ENCODE peak calls at places on chromosomes 4 and X, in six cellular contexts. U is tibial artery, A is cardiac muscle cell, O is H9, J is right cardiac atrium, T is psoas muscle. D is an unnamed sample. For H3K4me1, the result is how much of the 10 kb centered on the place peaks cover.

GRCh38 chr4:68349361-68350360 is at the start of gene YTHDC1:
- DNase-seq in J (peak), O (peak), T (peak), A (peak), U (peak), D (peak)

GRCh38 chrX:43121637-43122036 is 343.7 kb upstream of the PPP1R2C start:
- DNase-seq in T (no peak), A (no peak), U (no peak), O (no peak), J (no peak), D (no peak)

GRCh38 chr4:6331018-6331417 is 61.4 kb downstream of the WFS1 start:
- DNase-seq in O (peak), U (no peak), T (no peak), J (no peak), A (no peak), D (no peak)

GRCh38 chr4:107780665-107781064 is 44.1 kb upstream of the SGMS2 start:
- DNase-seq in A (no peak), J (no peak), O (no peak), U (no peak), T (no peak), D (no peak)

GRCh38 chrX:6228720-6229119 is at the start of gene NLGN4X:
- DNase-seq in J (no peak), A (peak), O (peak), T (no peak), U (no peak), D (no peak)

GRCh38 chr4:23388259-23388658 is 501.6 kb downstream of the PPARGC1A start:
- DNase-seq in J (peak), O (no peak), A (no peak), U (no peak), T (no peak), D (no peak)

GRCh38 chr4:147816382-147817254 is 84.7 kb downstream of the ARHGAP10 start:
- DNase-seq in J (no peak), A (no peak), O (no peak), T (no peak), U (peak), D (no peak)

GRCh38 chrX:141220342-141221008 is 21.8 kb downstream of the SPANXC start:
- DNase-seq in A (no peak), J (no peak), U (no peak), O (no peak), T (no peak), D (no peak)

GRCh38 chr4:38314663-38315062 is 349.3 kb upstream of the KLF3 start:
- DNase-seq in U (no peak), O (no peak), J (no peak), T (no peak), A (no peak), D (peak)

GRCh38 chr4:1413687-1414479 is 7.6 kb upstream of the NKX1-1 start:
- DNase-seq in J (no peak), U (no peak), A (no peak), T (no peak), O (peak), D (peak)

GRCh38 chrX:70030242-70030823 is 19.4 kb downstream of the AWAT2 start:
- DNase-seq in O (peak), U (no peak), J (no peak), T (no peak), A (peak), D (peak)

GRCh38 chr4:83269256-83269655 is 15.3 kb downstream of the COQ2 start:
- DNase-seq in O (no peak), A (no peak), U (no peak), J (no peak), T (no peak), D (no peak)

GRCh38 chr4:102318526-102318925 is 26.8 kb downstream of the SLC39A8 start:
- DNase-seq in T (no peak), J (no peak), A (no peak), U (no peak), O (no peak), D (no peak)

GRCh38 chr4:98601719-98602118 is 56.7 kb downstream of the TSPAN5 start:
- DNase-seq in U (no peak), T (no peak), J (no peak), O (no peak), A (no peak), D (no peak)

GRCh38 chr4:6362243-6362885 is 92.7 kb downstream of the WFS1 start:
- DNase-seq in T (no peak), O (no peak), U (no peak), J (no peak), A (no peak), D (no peak)

GRCh38 chr4:122700178-122700725 is 32.3 kb upstream of the BBS12 start:
- DNase-seq in J (peak), O (no peak), A (peak), T (no peak), U (no peak), D (no peak)

GRCh38 chr4:101597204-101597603 is 193.3 kb upstream of the BANK1 start:
- DNase-seq in A (no peak), O (no peak), J (no peak), U (no peak), T (no peak), D (no peak)

GRCh38 chr4:6641164-6641970 is 882 bp downstream of the MRFAP1 start:
- DNase-seq in A (peak), T (peak), U (peak), O (no peak), J (peak), D (peak)

GRCh38 chr4:17510582-17510981 is 1.3 kb downstream of the QDPR start:
- DNase-seq in U (no peak), A (no peak), O (no peak), J (no peak), T (no peak), D (no peak)

GRCh38 chrX:123422875-123423274 is 238.8 kb downstream of the GRIA3 start:
- DNase-seq in A (peak), J (peak), O (no peak), T (no peak), U (no peak), D (no peak)

GRCh38 chr4:41039312-41039711 is 175.0 kb downstream of the APBB2 start:
- DNase-seq in O (no peak), J (no peak), A (no peak), U (no peak), T (no peak), D (no peak)

GRCh38 chr4:177937051-177937450 is 494.8 kb upstream of the AGA start:
- DNase-seq in O (no peak), U (no peak), T (no peak), J (no peak), A (no peak), D (no peak)

GRCh38 chrX:36986231-36986630 is 21.9 kb upstream of the FAM47C start:
- DNase-seq in U (no peak), A (no peak), J (no peak), O (peak), T (no peak), D (no peak)

GRCh38 chr4:110702326-110702725 is 79.4 kb upstream of the PITX2 start:
- DNase-seq in J (no peak), O (no peak), U (no peak), T (no peak), A (no peak), D (no peak)

GRCh38 chrX:47247206-47247998 is 14.6 kb downstream of the USP11 start:
- DNase-seq in O (no peak), J (no peak), A (no peak), T (no peak), U (no peak), D (no peak)

GRCh38 chrX:1751781-1752180 is 136.9 kb downstream of the ASMT start:
- DNase-seq in T (no peak), J (no peak), O (no peak), A (no peak), U (no peak), D (no peak)

GRCh38 chrX:84047339-84047738 is 140.7 kb downstream of the RPS6KA6 start:
- DNase-seq in T (no peak), U (no peak), A (no peak), O (peak), J (no peak), D (no peak)

GRCh38 chrX:38816158-38816557 is 14.9 kb downstream of the MID1IP1 start:
- DNase-seq in T (no peak), J (no peak), O (no peak), A (no peak), U (no peak), D (no peak)

GRCh38 chr4:86959588-86960500 is 25.0 kb downstream of the AFF1 start:
- DNase-seq in U (no peak), A (peak), J (no peak), O (peak), T (no peak), D (no peak)
- H3K4me1 ChIP-seq in U (under half), A (under half), J (under half), O (under half), T (under half), D (half or more)

DNA sequence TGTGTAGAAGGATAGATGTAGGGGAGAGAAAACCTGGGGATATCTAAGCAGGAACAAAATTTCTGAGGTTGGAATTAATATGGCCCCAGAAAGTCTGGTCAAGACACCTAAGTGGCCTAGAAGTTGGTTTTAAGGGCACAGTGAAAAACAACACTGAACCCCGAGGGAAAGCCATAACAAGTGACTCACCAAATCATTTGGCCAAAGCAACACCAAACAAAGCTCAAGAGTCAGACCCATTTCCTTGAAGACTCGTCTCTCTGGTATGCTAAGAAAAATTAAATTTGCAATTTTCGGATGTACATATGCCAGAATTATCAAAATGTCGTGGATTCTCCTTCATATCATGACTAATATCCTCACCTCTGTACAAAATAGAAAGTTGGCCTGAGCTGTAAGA is 162.9 kb downstream of the SMIM20 start:
- DNase-seq in J (no peak), A (no peak), T (no peak), O (no peak), U (no peak), D (no peak)
- H3K4me1 ChIP-seq in J (under half), A (under half), T (under half), O (under half), U (under half), D (under half)

GRCh38 chrX:107734646-107735045 is 40.9 kb downstream of the TSC22D3 start:
- DNase-seq in O (no peak), J (no peak), A (no peak), T (no peak), U (no peak), D (no peak)
- H3K4me1 ChIP-seq in O (under half), J (under half), A (under half), T (half or more), U (under half), D (half or more)

DNA sequence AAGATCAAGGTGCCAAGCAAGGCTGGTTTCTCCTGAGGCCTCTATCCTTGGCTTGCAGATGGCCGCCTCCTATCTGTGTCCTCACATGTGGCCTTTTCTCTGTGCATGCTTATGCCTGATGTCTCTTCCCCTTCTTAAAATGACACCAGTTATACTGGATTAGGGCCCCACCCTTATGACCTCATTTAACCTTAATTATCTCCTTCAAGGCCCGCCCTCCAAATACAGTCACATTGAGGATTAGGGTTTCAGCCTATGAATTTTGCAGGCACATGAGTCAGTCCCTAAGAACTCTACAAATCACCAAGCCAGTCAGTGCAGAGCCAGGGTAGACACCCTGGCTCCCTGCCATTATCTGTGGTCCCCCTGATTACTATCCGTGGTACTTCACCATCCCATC is 51.6 kb downstream of the MAML3 start:
- DNase-seq in J (no peak), T (no peak), U (no peak), A (no peak), O (no peak), D (no peak)
- H3K4me1 ChIP-seq in J (under half), T (under half), U (under half), A (under half), O (under half), D (under half)

GRCh38 chrX:72240976-72241375 is 2.1 kb upstream of the ERCC6L start:
- DNase-seq in O (no peak), A (no peak), J (no peak), T (no peak), U (no peak), D (no peak)

GRCh38 chrX:72238183-72238582 is 644 bp downstream of the ERCC6L start:
- DNase-seq in A (no peak), T (no peak), U (no peak), J (no peak), O (no peak), D (no peak)

GRCh38 chrX:72238721-72239475 is at the start of gene ERCC6L:
- DNase-seq in O (peak), T (peak), U (peak), J (peak), A (peak), D (peak)

GRCh38 chrX:72236841-72237240 is 2.0 kb downstream of the ERCC6L start:
- DNase-seq in J (no peak), O (no peak), T (no peak), U (no peak), A (no peak), D (no peak)
- H3K4me1 ChIP-seq in J (under half), O (under half), T (under half), U (under half), A (under half), D (under half)

GRCh38 chr4:153728151-153728550 is 31.7 kb downstream of the RNF175 start:
- DNase-seq in A (no peak), T (no peak), J (no peak), O (no peak), U (no peak), D (no peak)

GRCh38 chr4:153728660-153729059 is 31.2 kb downstream of the RNF175 start:
- DNase-seq in A (no peak), J (no peak), T (no peak), O (no peak), U (no peak), D (no peak)

GRCh38 chr4:153733751-153734448 is 25.9 kb downstream of the RNF175 start:
- DNase-seq in A (no peak), J (no peak), U (no peak), T (no peak), O (no peak), D (no peak)

GRCh38 chr4:153731239-153731638 is 28.6 kb downstream of the RNF175 start:
- DNase-seq in O (no peak), U (no peak), J (no peak), A (no peak), T (no peak), D (no peak)

GRCh38 chr4:153729901-153730300 is 29.9 kb downstream of the RNF175 start:
- DNase-seq in T (no peak), U (no peak), J (no peak), A (no peak), O (no peak), D (no peak)
- H3K4me1 ChIP-seq in T (under half), U (under half), J (under half), A (under half), O (under half), D (under half)

GRCh38 chr4:143407475-143407874 is 70.8 kb downstream of the GAB1 start:
- DNase-seq in O (no peak), A (no peak), J (no peak), T (no peak), U (no peak), D (no peak)

GRCh38 chr4:143405197-143405730 is 68.6 kb downstream of the GAB1 start:
- DNase-seq in T (no peak), U (no peak), O (no peak), J (no peak), A (no peak), D (no peak)

GRCh38 chr4:143403551-143403816 is 66.8 kb downstream of the GAB1 start:
- DNase-seq in T (no peak), J (no peak), U (no peak), A (no peak), O (no peak), D (no peak)

GRCh38 chr4:143404555-143404954 is 67.9 kb downstream of the GAB1 start:
- DNase-seq in U (no peak), J (no peak), A (no peak), T (no peak), O (no peak), D (no peak)

GRCh38 chr4:143406523-143406922 is 69.8 kb downstream of the GAB1 start:
- DNase-seq in T (peak), U (peak), O (no peak), J (peak), A (no peak), D (peak)
- H3K4me1 ChIP-seq in T (half or more), U (half or more), O (under half), J (under half), A (under half), D (under half)

GRCh38 chr4:138845664-138846063 is 169.9 kb upstream of the NOCT start:
- DNase-seq in J (no peak), T (no peak), U (no peak), O (no peak), A (no peak), D (no peak)
- H3K4me1 ChIP-seq in J (under half), T (under half), U (under half), O (under half), A (under half), D (under half)

DNA sequence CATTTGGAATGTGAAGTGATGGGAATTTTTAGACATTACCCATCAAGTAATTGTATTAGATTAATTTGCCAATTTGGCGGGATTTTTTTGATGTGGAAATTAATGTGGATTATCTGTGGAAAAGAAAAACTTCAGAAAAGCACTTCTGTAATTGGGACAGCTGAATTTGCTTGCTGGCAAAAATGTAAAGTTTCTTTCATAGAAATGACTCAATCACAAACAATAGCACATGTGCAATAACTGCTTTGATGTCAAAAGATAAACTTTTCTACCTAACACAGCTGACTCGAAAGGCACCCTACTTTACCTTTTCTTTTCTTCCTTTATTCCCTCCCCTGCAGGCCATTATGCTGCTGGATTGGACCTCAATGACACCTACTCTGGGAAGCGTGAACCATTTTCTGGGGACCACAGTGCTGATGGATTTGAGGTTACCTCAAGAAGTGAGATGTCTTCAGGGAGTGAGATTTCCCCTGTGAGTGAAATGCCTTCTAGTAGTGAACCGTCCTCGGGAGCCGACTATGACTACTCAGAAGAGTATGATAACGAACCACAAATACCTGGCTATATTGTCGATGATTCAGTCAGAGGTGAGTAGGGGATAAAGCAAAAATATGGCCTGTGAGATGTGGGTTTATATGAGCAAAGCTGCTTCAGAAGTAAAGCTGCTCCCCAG is 1.4 kb downstream of the AREG start:
- DNase-seq in T (no peak), O (no peak), J (no peak), A (no peak), U (no peak), D (no peak)
- H3K4me1 ChIP-seq in T (under half), O (under half), J (under half), A (under half), U (under half), D (under half)